ENCODE peak calls at places on chromosome 20, in six cellular contexts. F is GM12878, G is IMR-90, N is H1, K is K562, I is SK-N-SH. M is an unnamed sample. For H3K4me1, the result is how much of the 10 kb centered on the place peaks cover.

GRCh38 chr20:4677846-4678245 is 43.9 kb upstream of the PRND start:
- DNase-seq in G (no peak), K (no peak), N (no peak), F (no peak), I (no peak), M (no peak)

GRCh38 chr20:49995586-49995985 is 12.8 kb downstream of the SNAI1 start:
- DNase-seq in F (no peak), K (no peak), N (no peak), G (no peak), I (no peak), M (no peak)

GRCh38 chr20:11445891-11446290 is 471.8 kb upstream of the BTBD3 start:
- DNase-seq in G (peak), I (no peak), N (no peak), F (no peak), K (no peak), M (no peak)

GRCh38 chr20:62735331-62735821 is 26.7 kb downstream of the NTSR1 start:
- DNase-seq in N (no peak), G (no peak), I (no peak), F (no peak), K (no peak), M (no peak)

GRCh38 chr20:64151634-64152530 is 12.4 kb upstream of the MYT1 start:
- DNase-seq in N (no peak), F (no peak), K (no peak), G (peak), I (no peak), M (no peak)

GRCh38 chr20:51804754-51805153 is 2.4 kb upstream of the SALL4 start:
- DNase-seq in N (no peak), F (no peak), I (no peak), G (no peak), K (no peak), M (no peak)

GRCh38 chr20:56412949-56413348 is 889 bp downstream of the CASS4 start:
- DNase-seq in I (no peak), F (no peak), K (no peak), G (no peak), N (no peak), M (no peak)

GRCh38 chr20:63664861-63665594 is 6.9 kb downstream of the RTEL1 start:
- DNase-seq in F (no peak), I (peak), N (peak), K (no peak), G (no peak), M (no peak)

GRCh38 chr20:19828233-19828632 is 70.2 kb downstream of the RIN2 start:
- DNase-seq in K (no peak), N (no peak), I (no peak), F (peak), G (peak), M (peak)

GRCh38 chr20:36340593-36340990 is 34.5 kb downstream of the DLGAP4 start:
- DNase-seq in G (no peak), K (no peak), F (no peak), I (no peak), N (no peak), M (no peak)

GRCh38 chr20:21618697-21619421 is 86.6 kb upstream of the PAX1 start:
- DNase-seq in I (no peak), K (no peak), F (peak), G (no peak), N (no peak), M (no peak)

GRCh38 chr20:5864873-5865582 is 85.3 kb downstream of the TRMT6 start:
- DNase-seq in F (no peak), I (no peak), N (no peak), G (peak), K (no peak), M (no peak)

GRCh38 chr20:32252189-32252588 is 25.3 kb upstream of the KIF3B start:
- DNase-seq in F (no peak), G (no peak), K (no peak), I (no peak), N (no peak), M (no peak)

GRCh38 chr20:49965781-49966304 is 16.9 kb upstream of the SNAI1 start:
- DNase-seq in F (no peak), G (no peak), K (no peak), I (no peak), N (no peak), M (no peak)

GRCh38 chr20:3168079-3168828 is 5.1 kb downstream of the LZTS3 start:
- DNase-seq in G (no peak), N (peak), I (peak), F (no peak), K (no peak), M (no peak)

GRCh38 chr20:19885981-19886665 is 128.1 kb downstream of the RIN2 start:
- DNase-seq in F (no peak), I (no peak), K (no peak), G (peak), N (no peak), M (peak)

GRCh38 chr20:13187899-13188298 is 33.2 kb upstream of the ISM1 start:
- DNase-seq in I (no peak), F (no peak), G (no peak), N (no peak), K (no peak), M (no peak)

GRCh38 chr20:63946986-63947637 is 9.1 kb downstream of the UCKL1 start:
- DNase-seq in I (no peak), K (no peak), F (no peak), N (no peak), G (no peak), M (no peak)

GRCh38 chr20:51162015-51162414 is 139.1 kb upstream of the KCNG1 start:
- DNase-seq in K (no peak), F (no peak), G (no peak), N (no peak), I (no peak), M (no peak)

GRCh38 chr20:50381771-50382593 is 128.2 kb upstream of the PTPN1 start:
- DNase-seq in I (no peak), N (no peak), G (no peak), F (peak), K (no peak), M (no peak)

GRCh38 chr20:9945406-9945805 is 89.4 kb upstream of the ANKEF1 start:
- DNase-seq in G (peak), F (no peak), K (no peak), I (no peak), N (no peak), M (no peak)

GRCh38 chr20:36145877-36146707 is 8.4 kb upstream of the EPB41L1 start:
- DNase-seq in I (no peak), F (no peak), G (peak), N (no peak), K (no peak), M (no peak)

GRCh38 chr20:50821994-50822393 is 27.1 kb downstream of the BCAS4 start:
- DNase-seq in F (no peak), N (no peak), G (no peak), K (no peak), I (no peak), M (no peak)

GRCh38 chr20:50713677-50714101 is 17.7 kb upstream of the PARD6B start:
- DNase-seq in K (peak), G (peak), N (peak), F (no peak), I (no peak), M (no peak)

GRCh38 chr20:21344961-21345360 is 41.8 kb downstream of the XRN2 start:
- DNase-seq in F (no peak), N (no peak), I (no peak), G (no peak), K (no peak), M (no peak)

GRCh38 chr20:44212792-44213191 is 2.2 kb upstream of the OSER1 start:
- DNase-seq in I (no peak), G (peak), N (peak), K (no peak), F (no peak), M (no peak)

GRCh38 chr20:50729925-50730764 is 1.2 kb upstream of the PARD6B start:
- DNase-seq in F (no peak), N (no peak), K (peak), G (no peak), I (peak), M (no peak)

GRCh38 chr20:56630086-56630493 is 984 bp downstream of the TFAP2C start:
- DNase-seq in F (no peak), G (no peak), N (peak), K (peak), I (peak), M (peak)

GRCh38 chr20:33477386-33478234 is 12.3 kb upstream of the CBFA2T2 start:
- DNase-seq in G (no peak), N (no peak), K (no peak), F (no peak), I (no peak), M (no peak)

GRCh38 chr20:19001177-19001576 is 187.6 kb downstream of the SCP2D1 start:
- DNase-seq in N (no peak), G (no peak), K (no peak), I (no peak), F (no peak), M (no peak)

GRCh38 chr20:34713194-34713943 is 9.2 kb downstream of the TP53INP2 start:
- DNase-seq in F (peak), G (peak), I (peak), N (no peak), K (peak), M (peak)
- H3K4me1 ChIP-seq in F (under half), G (under half), I (under half), N (under half), K (under half), M (under half)

DNA sequence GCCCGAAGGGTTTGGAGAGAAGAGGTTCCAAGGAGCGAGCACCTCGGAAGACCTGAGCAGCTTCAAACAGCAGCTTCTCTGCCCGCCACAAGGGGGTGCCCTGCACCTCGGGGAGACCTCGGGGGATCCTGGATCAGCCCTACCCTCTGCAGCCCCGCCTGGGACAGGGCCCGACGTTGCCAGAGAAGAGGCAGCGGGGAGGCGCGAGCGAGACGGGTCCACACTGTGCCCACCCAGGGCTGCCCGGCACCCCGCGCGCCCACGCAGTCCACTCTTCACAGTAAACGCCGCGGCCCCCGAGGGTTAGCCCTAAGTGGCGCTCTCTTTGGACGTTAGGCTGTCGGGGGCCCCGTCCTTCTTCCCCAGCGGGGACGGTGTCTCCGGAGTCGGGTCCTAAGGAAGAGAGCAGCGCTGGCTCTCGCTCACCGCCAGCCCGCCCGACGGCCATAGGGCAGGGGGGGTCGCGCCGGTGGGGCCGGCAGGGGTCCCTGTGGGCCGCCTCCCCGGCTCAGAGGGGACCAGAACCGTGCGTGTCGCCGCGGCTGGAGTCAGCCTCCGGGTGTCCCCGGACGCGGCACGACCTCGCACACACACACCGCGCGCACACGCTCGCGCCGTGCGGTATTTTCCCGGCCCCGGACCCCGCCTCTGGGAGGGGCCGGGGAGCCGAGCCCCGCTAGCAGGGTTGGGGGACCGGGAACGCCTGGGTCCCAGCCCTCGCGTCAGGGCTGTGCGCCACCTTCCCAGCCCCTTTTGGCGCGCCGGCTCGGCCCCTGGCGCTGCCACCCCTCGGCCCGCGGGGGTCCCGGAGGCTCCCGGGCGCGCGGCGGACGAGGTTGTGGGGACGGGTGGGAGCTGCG is 929 bp downstream of the CDH22 start:
- DNase-seq in G (peak), I (peak), F (no peak), K (peak), N (peak), M (peak)
- TF ChIP-seq USF2 in G (no peak), I (no peak), F (no peak), K (no peak), N (no peak), M (no peak)

GRCh38 chr20:48784273-48784641 is 43.5 kb downstream of the PREX1 start:
- DNase-seq in I (no peak), F (no peak), K (no peak), G (no peak), N (no peak), M (no peak)
- H3K4me1 ChIP-seq in I (under half), F (half or more), K (under half), G (under half), N (under half), M (under half)

GRCh38 chr20:58102252-58102651 is 126.2 kb downstream of the ANKRD60 start:
- DNase-seq in G (no peak), I (peak), K (no peak), F (no peak), N (no peak), M (no peak)

GRCh38 chr20:58102744-58103516 is 125.5 kb downstream of the ANKRD60 start:
- DNase-seq in F (no peak), N (no peak), G (no peak), K (no peak), I (no peak), M (no peak)

GRCh38 chr20:58100731-58101356 is 127.6 kb downstream of the ANKRD60 start:
- DNase-seq in K (no peak), I (no peak), F (no peak), G (no peak), N (no peak), M (no peak)

GRCh38 chr20:58103961-58104360 is 124.5 kb downstream of the ANKRD60 start:
- DNase-seq in K (no peak), I (no peak), N (no peak), F (no peak), G (no peak), M (no peak)

DNA sequence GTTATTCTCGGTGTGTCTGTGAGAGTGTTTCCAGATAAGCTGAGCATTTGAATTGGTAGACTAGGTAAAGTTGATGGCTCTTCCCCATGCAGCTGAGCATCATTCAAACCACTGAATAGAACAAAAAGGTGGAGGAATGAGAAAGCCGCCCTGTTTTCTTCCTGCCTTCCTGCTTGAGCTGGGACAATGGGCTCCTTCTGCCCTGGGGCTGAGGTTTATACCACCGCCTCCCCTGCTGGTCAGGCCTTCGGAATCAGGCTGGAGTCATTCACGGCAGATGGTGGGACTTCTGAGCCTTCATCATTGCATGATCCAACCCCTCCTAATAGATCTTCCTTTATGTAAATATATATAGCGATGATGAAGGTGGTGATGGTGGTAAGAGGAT is 124.9 kb downstream of the ANKRD60 start:
- DNase-seq in K (no peak), I (no peak), N (no peak), F (no peak), G (no peak), M (no peak)
- TF ChIP-seq USF2 in K (no peak), I (no peak), N (no peak), F (no peak), G (no peak), M (no peak)

GRCh38 chr20:2114106-2114505 is 12.5 kb downstream of the STK35 start:
- DNase-seq in N (no peak), G (no peak), F (no peak), I (no peak), K (no peak), M (no peak)
- H3K4me1 ChIP-seq in N (under half), G (under half), F (under half), I (under half), K (under half), M (under half)

GRCh38 chr20:24034820-24035219 is 46.2 kb upstream of the GGTLC1 start:
- DNase-seq in N (no peak), F (no peak), I (no peak), G (no peak), K (no peak), M (peak)
- TF ChIP-seq USF2 in N (no peak), F (no peak), I (no peak), G (no peak), K (no peak), M (no peak)

M was measured in A549.